ENCODE peak calls at places on chromosomes 12 and 14, in seven cellular contexts. One of them, this sample, is unnamed.

GRCh38 chr14:101730626-101731186 is 30.8 kb upstream of the PPP2R5C start:
- DNase-seq in kidney: no peak
- DNase-seq in upper lobe of right lung: peak; percentile 58
- DNase-seq in left lung: no peak
- DNase-seq in CD8-positive, alpha-beta memory T cell: no peak
- DNase-seq in SK-N-SH: no peak
- DNase-seq in GM23248: no peak
- DNase-seq in this sample: no peak

GRCh38 chr14:98304574-98304973 is 967.4 kb downstream of the BCL11B start:
- DNase-seq in kidney: no peak
- DNase-seq in upper lobe of right lung: no peak
- DNase-seq in left lung: no peak
- DNase-seq in CD8-positive, alpha-beta memory T cell: no peak
- DNase-seq in SK-N-SH: no peak
- DNase-seq in GM23248: no peak
- DNase-seq in this sample: no peak

GRCh38 chr14:66117600-66117999 is 368.6 kb upstream of the CCDC196 start:
- DNase-seq in kidney: no peak
- DNase-seq in upper lobe of right lung: no peak
- DNase-seq in left lung: no peak
- DNase-seq in CD8-positive, alpha-beta memory T cell: no peak
- DNase-seq in SK-N-SH: no peak
- DNase-seq in GM23248: peak; percentile 85
- DNase-seq in this sample: no peak

GRCh38 chr12:110010853-110011835 is 11.9 kb downstream of the ANKRD13A start:
- DNase-seq in kidney: no peak
- DNase-seq in upper lobe of right lung: no peak
- DNase-seq in left lung: no peak
- DNase-seq in CD8-positive, alpha-beta memory T cell: no peak
- DNase-seq in SK-N-SH: no peak
- DNase-seq in GM23248: no peak
- DNase-seq in this sample: no peak

GRCh38 chr12:14264777-14265176 is 100.7 kb upstream of the ATF7IP start:
- DNase-seq in kidney: no peak
- DNase-seq in upper lobe of right lung: no peak
- DNase-seq in left lung: no peak
- DNase-seq in CD8-positive, alpha-beta memory T cell: no peak
- DNase-seq in SK-N-SH: no peak
- DNase-seq in GM23248: peak; percentile 19
- DNase-seq in this sample: no peak

GRCh38 chr12:68530965-68531364 is 79.7 kb upstream of the RAP1B start:
- DNase-seq in kidney: no peak
- DNase-seq in upper lobe of right lung: no peak
- DNase-seq in left lung: no peak
- DNase-seq in CD8-positive, alpha-beta memory T cell: no peak
- DNase-seq in SK-N-SH: no peak
- DNase-seq in GM23248: peak; percentile 69
- DNase-seq in this sample: peak; percentile 71

GRCh38 chr12:52612431-52613290 is 5.7 kb downstream of the KRT73 start:
- DNase-seq in kidney: no peak
- DNase-seq in upper lobe of right lung: no peak
- DNase-seq in left lung: no peak
- DNase-seq in CD8-positive, alpha-beta memory T cell: no peak
- DNase-seq in SK-N-SH: no peak
- DNase-seq in GM23248: no peak
- DNase-seq in this sample: no peak

GRCh38 chr12:74412607-74413230 is 124.9 kb upstream of the ATXN7L3B start:
- DNase-seq in kidney: no peak
- DNase-seq in upper lobe of right lung: no peak
- DNase-seq in left lung: no peak
- DNase-seq in CD8-positive, alpha-beta memory T cell: no peak
- DNase-seq in SK-N-SH: no peak
- DNase-seq in GM23248: peak; percentile 21
- DNase-seq in this sample: no peak

GRCh38 chr12:26031814-26032213 is 73.3 kb downstream of the RASSF8 start:
- DNase-seq in kidney: no peak
- DNase-seq in upper lobe of right lung: no peak
- DNase-seq in left lung: no peak
- DNase-seq in CD8-positive, alpha-beta memory T cell: no peak
- DNase-seq in SK-N-SH: no peak
- DNase-seq in GM23248: no peak
- DNase-seq in this sample: no peak

GRCh38 chr12:90152897-90153624 is 444.4 kb upstream of the ATP2B1 start:
- DNase-seq in kidney: peak; percentile 46
- DNase-seq in upper lobe of right lung: no peak
- DNase-seq in left lung: no peak
- DNase-seq in CD8-positive, alpha-beta memory T cell: no peak
- DNase-seq in SK-N-SH: no peak
- DNase-seq in GM23248: peak; percentile 47
- DNase-seq in this sample: no peak

GRCh38 chr12:89706551-89707348 is 1.9 kb downstream of the ATP2B1 start:
- DNase-seq in kidney: peak; percentile 67
- DNase-seq in upper lobe of right lung: peak; percentile 61
- DNase-seq in left lung: peak; percentile 44
- DNase-seq in CD8-positive, alpha-beta memory T cell: peak; percentile 39
- DNase-seq in SK-N-SH: peak; percentile 27
- DNase-seq in GM23248: peak; percentile 73
- DNase-seq in this sample: peak; percentile 66

GRCh38 chr12:54680374-54680773 is 32.2 kb upstream of the DCD start:
- DNase-seq in kidney: no peak
- DNase-seq in upper lobe of right lung: no peak
- DNase-seq in left lung: no peak
- DNase-seq in CD8-positive, alpha-beta memory T cell: no peak
- DNase-seq in SK-N-SH: peak; percentile 10
- DNase-seq in GM23248: peak; percentile 17
- DNase-seq in this sample: no peak

GRCh38 chr14:70585221-70585620 is 15.2 kb downstream of the MED6 start:
- DNase-seq in kidney: no peak
- DNase-seq in upper lobe of right lung: no peak
- DNase-seq in left lung: no peak
- DNase-seq in CD8-positive, alpha-beta memory T cell: no peak
- DNase-seq in SK-N-SH: no peak
- DNase-seq in GM23248: peak; percentile 10
- DNase-seq in this sample: no peak

GRCh38 chr14:35398095-35398584 is 6.4 kb downstream of the NFKBIA start:
- DNase-seq in kidney: no peak
- DNase-seq in upper lobe of right lung: no peak
- DNase-seq in left lung: no peak
- DNase-seq in CD8-positive, alpha-beta memory T cell: no peak
- DNase-seq in SK-N-SH: no peak
- DNase-seq in GM23248: no peak
- DNase-seq in this sample: peak; percentile 69

GRCh38 chr12:112815589-112816321 is 24.2 kb downstream of the RPH3A start:
- DNase-seq in kidney: no peak
- DNase-seq in upper lobe of right lung: no peak
- DNase-seq in left lung: no peak
- DNase-seq in CD8-positive, alpha-beta memory T cell: no peak
- DNase-seq in SK-N-SH: peak; percentile 59
- DNase-seq in GM23248: no peak
- DNase-seq in this sample: no peak

GRCh38 chr14:56635041-56635440 is 55.4 kb downstream of the TMEM260 start:
- DNase-seq in kidney: no peak
- DNase-seq in upper lobe of right lung: no peak
- DNase-seq in left lung: no peak
- DNase-seq in CD8-positive, alpha-beta memory T cell: no peak
- DNase-seq in SK-N-SH: no peak
- DNase-seq in GM23248: no peak
- DNase-seq in this sample: no peak

GRCh38 chr14:22781606-22782000 is 15.1 kb downstream of the OXA1L start:
- DNase-seq in kidney: no peak
- DNase-seq in upper lobe of right lung: no peak
- DNase-seq in left lung: no peak
- DNase-seq in CD8-positive, alpha-beta memory T cell: no peak
- DNase-seq in SK-N-SH: no peak
- DNase-seq in GM23248: peak; percentile 63
- DNase-seq in this sample: no peak

GRCh38 chr14:34181308-34181707 is 230.4 kb upstream of the EGLN3 start:
- DNase-seq in kidney: no peak
- DNase-seq in upper lobe of right lung: no peak
- DNase-seq in left lung: no peak
- DNase-seq in CD8-positive, alpha-beta memory T cell: no peak
- DNase-seq in SK-N-SH: no peak
- DNase-seq in GM23248: no peak
- DNase-seq in this sample: no peak

GRCh38 chr12:109586385-109587296 is 13.0 kb downstream of the MVK start:
- DNase-seq in kidney: no peak
- DNase-seq in upper lobe of right lung: no peak
- DNase-seq in left lung: peak; percentile 17
- DNase-seq in CD8-positive, alpha-beta memory T cell: no peak
- DNase-seq in SK-N-SH: no peak
- DNase-seq in GM23248: no peak
- DNase-seq in this sample: no peak

GRCh38 chr12:56630180-56630632 is at the start of gene BAZ2A:
- DNase-seq in kidney: peak; percentile 96
- DNase-seq in upper lobe of right lung: peak; percentile 94
- DNase-seq in left lung: peak; percentile 98
- DNase-seq in CD8-positive, alpha-beta memory T cell: peak; percentile 86
- DNase-seq in SK-N-SH: peak; percentile 97
- DNase-seq in GM23248: peak; percentile 95
- DNase-seq in this sample: peak; percentile 92

GRCh38 chr14:69708586-69709169 is 58.3 kb upstream of the SRSF5 start:
- DNase-seq in kidney: peak; percentile 71
- DNase-seq in upper lobe of right lung: no peak
- DNase-seq in left lung: no peak
- DNase-seq in CD8-positive, alpha-beta memory T cell: no peak
- DNase-seq in SK-N-SH: peak; percentile 51
- DNase-seq in GM23248: peak; percentile 23
- DNase-seq in this sample: no peak

GRCh38 chr12:23093488-23093887 is 468.5 kb downstream of the ETNK1 start:
- DNase-seq in kidney: no peak
- DNase-seq in upper lobe of right lung: no peak
- DNase-seq in left lung: no peak
- DNase-seq in CD8-positive, alpha-beta memory T cell: no peak
- DNase-seq in SK-N-SH: no peak
- DNase-seq in GM23248: no peak
- DNase-seq in this sample: no peak

DNA sequence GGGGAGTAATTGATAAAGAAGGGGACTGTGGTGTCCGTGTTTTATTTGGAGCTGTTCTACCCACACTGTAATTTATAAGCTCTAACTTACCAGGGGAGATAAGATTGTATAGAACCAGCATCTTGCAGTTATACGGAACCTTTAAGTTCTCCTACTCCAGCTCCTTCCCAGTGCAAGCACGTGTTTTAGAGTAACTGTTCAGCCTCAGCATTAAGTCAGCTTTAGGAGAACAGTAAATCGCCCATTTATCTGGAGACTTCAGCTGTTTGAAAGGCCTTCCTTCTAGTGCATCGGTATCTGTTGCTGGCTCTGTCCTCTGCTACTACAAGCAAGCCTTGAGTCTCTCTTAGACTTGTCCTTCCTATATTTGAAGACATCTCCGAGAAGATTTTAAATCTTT is 95.6 kb downstream of the ETV6 start:
- DNase-seq in kidney: no peak
- DNase-seq in upper lobe of right lung: no peak
- DNase-seq in left lung: no peak
- DNase-seq in CD8-positive, alpha-beta memory T cell: no peak
- DNase-seq in SK-N-SH: no peak
- DNase-seq in GM23248: no peak
- DNase-seq in this sample: no peak
- H3K4me1 ChIP-seq in kidney: peaks cover 2% of the 10 kb centered on the region
- H3K4me1 ChIP-seq in upper lobe of right lung: peaks cover 33% of the 10 kb centered on the region
- H3K4me1 ChIP-seq in left lung: peaks cover 6% of the 10 kb centered on the region
- H3K4me1 ChIP-seq in CD8-positive, alpha-beta memory T cell: no peaks in the 10 kb centered on the region
- H3K4me1 ChIP-seq in SK-N-SH: peaks cover 16% of the 10 kb centered on the region
- H3K4me1 ChIP-seq in GM23248: peaks cover 20% of the 10 kb centered on the region
- H3K4me1 ChIP-seq in this sample: peaks cover 35% of the 10 kb centered on the region

DNA sequence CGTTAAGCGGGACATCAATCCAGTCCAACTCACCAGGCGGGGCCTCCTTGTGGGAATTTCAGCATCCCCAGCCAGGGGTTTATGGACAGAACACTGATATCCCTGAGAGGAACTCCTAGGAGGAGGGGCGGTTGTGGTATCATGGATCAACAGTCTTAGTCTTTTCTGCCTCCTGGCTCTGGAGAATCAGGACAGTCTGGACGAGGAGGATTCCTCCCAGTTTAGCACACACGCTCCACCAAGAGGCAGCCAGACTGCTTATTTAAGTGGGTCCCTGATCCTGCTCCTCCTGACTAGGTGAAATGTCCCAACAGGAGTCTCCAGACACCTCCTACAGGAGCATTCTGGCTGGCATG is 10.4 kb upstream of the ZNF705A start:
- DNase-seq in kidney: no peak
- DNase-seq in upper lobe of right lung: no peak
- DNase-seq in left lung: no peak
- DNase-seq in CD8-positive, alpha-beta memory T cell: no peak
- DNase-seq in SK-N-SH: no peak
- DNase-seq in GM23248: no peak
- DNase-seq in this sample: no peak
- H3K4me3 ChIP-seq in kidney: peak overlapping the region; percentile 25
- H3K4me3 ChIP-seq in upper lobe of right lung: no peak overlapping the region
- H3K4me3 ChIP-seq in left lung: no peak overlapping the region
- H3K4me3 ChIP-seq in CD8-positive, alpha-beta memory T cell: no peak overlapping the region
- H3K4me3 ChIP-seq in SK-N-SH: no peak overlapping the region
- H3K4me3 ChIP-seq in GM23248: peak overlapping the region; percentile 54
- H3K4me3 ChIP-seq in this sample: peak overlapping the region; percentile 35

DNA sequence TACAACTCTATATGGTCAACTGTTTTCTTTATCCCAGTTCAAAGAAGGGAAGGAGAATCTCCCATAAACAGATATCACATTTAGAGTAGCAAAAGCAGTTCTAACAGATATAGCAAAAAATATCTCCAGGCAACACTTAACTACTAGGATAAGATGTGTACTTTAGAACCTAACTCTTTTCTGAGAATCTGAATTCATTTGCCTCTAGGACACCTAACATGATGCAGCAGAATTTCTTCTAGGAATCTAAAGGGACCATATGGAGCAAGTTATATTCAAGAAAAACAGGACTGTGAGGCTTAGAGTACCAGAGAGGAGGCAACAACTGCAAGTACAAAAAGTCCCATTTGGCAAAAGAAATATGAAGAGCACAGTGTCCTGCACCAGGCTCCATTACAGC is 24.4 kb upstream of the CAPRIN2 start:
- DNase-seq in kidney: no peak
- DNase-seq in upper lobe of right lung: no peak
- DNase-seq in left lung: no peak
- DNase-seq in CD8-positive, alpha-beta memory T cell: no peak
- DNase-seq in SK-N-SH: no peak
- DNase-seq in GM23248: no peak
- DNase-seq in this sample: no peak
- H3K9me3 ChIP-seq in kidney: no peaks in the 10 kb centered on the region
- H3K9me3 ChIP-seq in upper lobe of right lung: no peaks in the 10 kb centered on the region
- H3K9me3 ChIP-seq in left lung: no peaks in the 10 kb centered on the region
- H3K9me3 ChIP-seq in CD8-positive, alpha-beta memory T cell: no peaks in the 10 kb centered on the region
- H3K9me3 ChIP-seq in SK-N-SH: peaks cover 4% of the 10 kb centered on the region
- H3K9me3 ChIP-seq in GM23248: peaks cover 4% of the 10 kb centered on the region
- H3K9me3 ChIP-seq in this sample: no peaks in the 10 kb centered on the region

GRCh38 chr12:17017402-17017801 is 411.4 kb upstream of the LMO3 start:
- DNase-seq in kidney: no peak
- DNase-seq in upper lobe of right lung: no peak
- DNase-seq in left lung: no peak
- DNase-seq in CD8-positive, alpha-beta memory T cell: no peak
- DNase-seq in SK-N-SH: no peak
- DNase-seq in GM23248: no peak
- DNase-seq in this sample: no peak

GRCh38 chr12:17015501-17015900 is 409.5 kb upstream of the LMO3 start:
- DNase-seq in kidney: no peak
- DNase-seq in upper lobe of right lung: no peak
- DNase-seq in left lung: no peak
- DNase-seq in CD8-positive, alpha-beta memory T cell: no peak
- DNase-seq in SK-N-SH: no peak
- DNase-seq in GM23248: no peak
- DNase-seq in this sample: no peak

GRCh38 chr12:17020765-17021164 is 414.8 kb upstream of the LMO3 start:
- DNase-seq in kidney: no peak
- DNase-seq in upper lobe of right lung: no peak
- DNase-seq in left lung: no peak
- DNase-seq in CD8-positive, alpha-beta memory T cell: no peak
- DNase-seq in SK-N-SH: no peak
- DNase-seq in GM23248: no peak
- DNase-seq in this sample: no peak

GRCh38 chr12:17016116-17016864 is 410.3 kb upstream of the LMO3 start:
- DNase-seq in kidney: no peak
- DNase-seq in upper lobe of right lung: no peak
- DNase-seq in left lung: no peak
- DNase-seq in CD8-positive, alpha-beta memory T cell: no peak
- DNase-seq in SK-N-SH: no peak
- DNase-seq in GM23248: no peak
- DNase-seq in this sample: no peak
- H3K4me1 ChIP-seq in kidney: no peaks in the 10 kb centered on the region
- H3K4me1 ChIP-seq in upper lobe of right lung: no peaks in the 10 kb centered on the region
- H3K4me1 ChIP-seq in left lung: no peaks in the 10 kb centered on the region
- H3K4me1 ChIP-seq in CD8-positive, alpha-beta memory T cell: no peaks in the 10 kb centered on the region
- H3K4me1 ChIP-seq in SK-N-SH: no peaks in the 10 kb centered on the region
- H3K4me1 ChIP-seq in GM23248: no peaks in the 10 kb centered on the region
- H3K4me1 ChIP-seq in this sample: no peaks in the 10 kb centered on the region